ENCODE peak calls at places on chromosomes 2 and 18, in four cellular contexts. C, S, F and B are unnamed samples.

GRCh38 chr2:167943877-167944276 is 303.5 kb downstream of the STK39 start:
- DNase-seq in C (peak), S (no peak), F (no peak), B (no peak)

GRCh38 chr18:48790226-48790863 is 160.4 kb downstream of the SMAD7 start:
- DNase-seq in C (no peak), S (no peak), F (no peak), B (no peak)

GRCh38 chr2:11676640-11677039 is 6.6 kb upstream of the NTSR2 start:
- DNase-seq in C (no peak), S (no peak), F (no peak), B (no peak)

GRCh38 chr2:30433902-30434301 is 13.1 kb upstream of the LCLAT1 start:
- DNase-seq in C (no peak), S (peak), F (no peak), B (no peak)

GRCh38 chr18:35159782-35160181 is 81.1 kb upstream of the ZNF397 start:
- DNase-seq in C (no peak), S (no peak), F (no peak), B (no peak)

GRCh38 chr2:28227498-28227897 is 165.2 kb upstream of the FOSL2 start:
- DNase-seq in C (no peak), S (no peak), F (no peak), B (no peak)

GRCh38 chr2:86049529-86049928 is 56.2 kb downstream of the POLR1A start:
- DNase-seq in C (no peak), S (no peak), F (no peak), B (no peak)

GRCh38 chr18:48475635-48476549 is 62.9 kb upstream of the CTIF start:
- DNase-seq in C (peak), S (peak), F (peak), B (peak)

GRCh38 chr2:131039908-131040660 is 53.2 kb downstream of the FAM168B start:
- DNase-seq in C (peak), S (no peak), F (no peak), B (no peak)

GRCh38 chr2:60532421-60532820 is 21.0 kb downstream of the BCL11A start:
- DNase-seq in C (no peak), S (no peak), F (no peak), B (no peak)

GRCh38 chr18:69161383-69162028 is 239.2 kb upstream of the DOK6 start:
- DNase-seq in C (peak), S (peak), F (no peak), B (no peak)

GRCh38 chr2:2800697-2801096 is 469.6 kb upstream of the MYT1L start:
- DNase-seq in C (no peak), S (no peak), F (no peak), B (no peak)

GRCh38 chr2:215423928-215424540 is 11.8 kb downstream of the FN1 start:
- DNase-seq in C (no peak), S (no peak), F (no peak), B (no peak)

GRCh38 chr2:120456867-120457266 is 110.9 kb downstream of the INHBB start:
- DNase-seq in C (no peak), S (peak), F (no peak), B (peak)

GRCh38 chr2:67015681-67016080 is 381.5 kb upstream of the ETAA1 start:
- DNase-seq in C (no peak), S (no peak), F (no peak), B (no peak)

DNA sequence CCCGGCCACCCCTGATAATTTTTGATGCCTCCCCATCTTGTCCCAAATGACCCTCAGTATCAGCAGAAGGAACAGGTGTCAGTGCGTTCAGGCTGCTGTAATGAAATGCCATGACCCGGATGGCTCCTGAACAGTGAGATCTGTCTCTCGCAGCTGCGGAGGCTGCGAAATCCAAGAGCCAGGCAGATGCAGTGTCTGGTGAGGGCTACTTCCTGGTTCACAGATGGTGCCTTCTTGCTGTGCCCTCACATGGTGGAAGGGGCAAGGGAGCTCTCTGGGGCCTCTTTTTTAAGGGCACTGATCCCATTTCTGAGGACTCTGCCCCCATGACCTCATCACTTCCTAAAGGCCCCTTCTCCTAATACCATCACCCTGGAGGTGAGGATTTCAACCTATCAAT is 152.2 kb downstream of the TWIST2 start:
- DNase-seq in C (no peak), S (no peak), F (no peak), B (no peak)
- H3K56ac ChIP-seq in C (no peak), S (no peak), F (no peak), B (no peak)

GRCh38 chr2:12675801-12676200 is 40.9 kb upstream of the TRIB2 start:
- DNase-seq in C (peak), S (no peak), F (no peak), B (no peak)

GRCh38 chr2:12683701-12684100 is 33.0 kb upstream of the TRIB2 start:
- DNase-seq in C (no peak), S (no peak), F (no peak), B (no peak)

GRCh38 chr2:12676771-12677170 is 40.0 kb upstream of the TRIB2 start:
- DNase-seq in C (no peak), S (no peak), F (no peak), B (no peak)

GRCh38 chr2:12678189-12678588 is 38.5 kb upstream of the TRIB2 start:
- DNase-seq in C (peak), S (no peak), F (no peak), B (no peak)

GRCh38 chr2:12679550-12680072 is 37.1 kb upstream of the TRIB2 start:
- DNase-seq in C (no peak), S (no peak), F (no peak), B (no peak)
- H3K9ac ChIP-seq in C (no peak), S (no peak), F (no peak), B (no peak)

GRCh38 chr2:237698338-237698694 is 70.9 kb downstream of the LRRFIP1 start:
- DNase-seq in C (no peak), S (no peak), F (no peak), B (peak)
- H3K4ac ChIP-seq in C (no peak), S (no peak), F (no peak), B (no peak)

DNA sequence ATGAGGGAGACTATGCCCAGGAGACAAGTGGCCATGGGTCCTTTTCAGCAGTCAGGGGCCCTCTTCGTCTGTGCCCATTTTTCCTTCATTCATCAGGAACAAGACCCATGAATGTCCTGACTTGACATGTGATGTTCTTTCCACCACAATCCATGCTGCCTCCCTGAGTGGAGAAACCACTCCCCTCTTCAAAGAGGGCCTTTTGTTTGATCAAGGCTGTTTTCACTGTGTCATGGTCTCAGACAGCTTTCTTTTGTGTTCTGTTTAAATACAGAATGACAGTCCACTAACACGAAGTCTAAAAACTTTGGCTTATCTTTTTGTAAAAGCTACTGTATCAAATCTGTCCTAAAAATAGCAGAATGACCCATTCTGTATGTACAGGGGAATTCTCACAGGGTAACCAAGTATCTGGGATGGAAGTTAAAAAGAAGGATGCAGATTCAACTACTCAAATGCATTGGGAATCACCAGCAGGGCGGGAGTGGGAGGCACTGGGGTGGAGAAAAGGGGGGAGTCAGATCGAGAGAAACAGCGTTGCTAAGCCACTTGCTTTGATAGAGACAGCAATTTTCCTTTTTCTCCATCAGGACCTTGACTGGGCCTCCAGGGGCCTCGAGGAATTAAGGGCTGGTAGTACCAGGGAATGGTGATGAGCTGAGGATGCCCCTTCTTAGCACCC is 13.9 kb downstream of the LRP2 start:
- DNase-seq in C (no peak), S (no peak), F (no peak), B (no peak)
- H3K56ac ChIP-seq in C (no peak), S (no peak), F (no peak), B (no peak)

GRCh38 chr2:203688798-203689197 is 17.6 kb upstream of the CD28 start:
- DNase-seq in C (peak), S (peak), F (no peak), B (no peak)
- H3K9ac ChIP-seq in C (no peak), S (no peak), F (no peak), B (no peak)